ENCODE peak calls at places on chromosome 17, in ten cellular contexts. W is ovary, J is neural crest cell, I is bronchial epithelial cell, Z is fibroblast of the aortic adventitia, E is H9, Q is AG10803, N is B cell, Y is progenitor cell of endocrine pancreas, U is prostate gland. H is an unnamed sample.

GRCh38 chr17:72387969-72388368 is 267.1 kb downstream of the SOX9 start:
- DNase-seq in W (no peak), J (no peak), I (no peak), Z (no peak), E (no peak), Q (no peak), N (no peak), Y (no peak), U (no peak), H (no peak)

GRCh38 chr17:48178327-48178726 is 70.8 kb downstream of the SNX11 start:
- DNase-seq in W (no peak), J (no peak), I (no peak), Z (no peak), E (no peak), Q (no peak), N (no peak), Y (no peak), U (no peak), H (no peak)

GRCh38 chr17:17120716-17121115 is 78.5 kb downstream of the MPRIP start:
- DNase-seq in W (no peak), J (no peak), I (no peak), Z (peak), E (no peak), Q (peak), N (no peak), Y (no peak), U (no peak), H (no peak)

GRCh38 chr17:61723183-61723582 is 132.2 kb upstream of the NACA2 start:
- DNase-seq in W (no peak), J (no peak), I (no peak), Z (no peak), E (no peak), Q (no peak), N (no peak), Y (no peak), U (no peak), H (no peak)

GRCh38 chr17:64178011-64178825 is 48.3 kb upstream of the ERN1 start:
- DNase-seq in W (no peak), J (no peak), I (no peak), Z (no peak), E (no peak), Q (peak), N (no peak), Y (no peak), U (no peak), H (no peak)

GRCh38 chr17:72725432-72726068 is 366.9 kb downstream of the SLC39A11 start:
- DNase-seq in W (peak), J (peak), I (peak), Z (peak), E (peak), Q (peak), N (no peak), Y (peak), U (peak), H (peak)

GRCh38 chr17:37476431-37477130 is 13.1 kb upstream of the DUSP14 start:
- DNase-seq in W (no peak), J (no peak), I (peak), Z (peak), E (no peak), Q (peak), N (no peak), Y (no peak), U (peak), H (peak)

GRCh38 chr17:63984651-63985386 is 12.1 kb upstream of the SCN4A start:
- DNase-seq in W (no peak), J (no peak), I (peak), Z (peak), E (no peak), Q (peak), N (peak), Y (no peak), U (no peak), H (peak)

GRCh38 chr17:36934144-36934758 is 3.0 kb upstream of the LHX1 start:
- DNase-seq in W (no peak), J (no peak), I (no peak), Z (no peak), E (peak), Q (no peak), N (no peak), Y (no peak), U (no peak), H (no peak)

GRCh38 chr17:67248291-67248690 is 3.3 kb upstream of the HELZ start:
- DNase-seq in W (no peak), J (no peak), I (peak), Z (no peak), E (no peak), Q (no peak), N (no peak), Y (no peak), U (no peak), H (no peak)

GRCh38 chr17:42304187-42305030 is 16.1 kb downstream of the STAT5A start:
- DNase-seq in W (no peak), J (no peak), I (no peak), Z (no peak), E (no peak), Q (no peak), N (no peak), Y (no peak), U (no peak), H (no peak)

GRCh38 chr17:248337-249235 is 67.1 kb upstream of the DOC2B start:
- DNase-seq in W (peak), J (no peak), I (no peak), Z (no peak), E (no peak), Q (no peak), N (no peak), Y (no peak), U (no peak), H (no peak)

GRCh38 chr17:6413073-6413472 is 21.8 kb downstream of the AIPL1 start:
- DNase-seq in W (no peak), J (no peak), I (peak), Z (peak), E (no peak), Q (peak), N (no peak), Y (no peak), U (no peak), H (peak)

GRCh38 chr17:38604479-38605229 is 1.1 kb downstream of the SRCIN1 start:
- DNase-seq in W (no peak), J (peak), I (no peak), Z (no peak), E (peak), Q (no peak), N (no peak), Y (no peak), U (no peak), H (no peak)
- TF ChIP-seq CTCF in W (no peak), J (peak), I (no peak), Z (no peak), E (peak), Q (no peak), N (no peak), Y (peak), U (no peak), H (peak)

GRCh38 chr17:55303008-55303493 is 38.3 kb downstream of the HLF start:
- DNase-seq in W (no peak), J (no peak), I (no peak), Z (no peak), E (no peak), Q (no peak), N (no peak), Y (no peak), U (no peak), H (no peak)

GRCh38 chr17:55302407-55302787 is 37.6 kb downstream of the HLF start:
- DNase-seq in W (no peak), J (no peak), I (no peak), Z (no peak), E (no peak), Q (no peak), N (no peak), Y (no peak), U (no peak), H (no peak)

GRCh38 chr17:55304171-55304859 is 39.6 kb downstream of the HLF start:
- DNase-seq in W (no peak), J (no peak), I (no peak), Z (no peak), E (no peak), Q (no peak), N (no peak), Y (no peak), U (no peak), H (peak)

GRCh38 chr17:55305321-55306087 is 40.7 kb downstream of the HLF start:
- DNase-seq in W (no peak), J (no peak), I (no peak), Z (no peak), E (no peak), Q (no peak), N (no peak), Y (no peak), U (no peak), H (no peak)

DNA sequence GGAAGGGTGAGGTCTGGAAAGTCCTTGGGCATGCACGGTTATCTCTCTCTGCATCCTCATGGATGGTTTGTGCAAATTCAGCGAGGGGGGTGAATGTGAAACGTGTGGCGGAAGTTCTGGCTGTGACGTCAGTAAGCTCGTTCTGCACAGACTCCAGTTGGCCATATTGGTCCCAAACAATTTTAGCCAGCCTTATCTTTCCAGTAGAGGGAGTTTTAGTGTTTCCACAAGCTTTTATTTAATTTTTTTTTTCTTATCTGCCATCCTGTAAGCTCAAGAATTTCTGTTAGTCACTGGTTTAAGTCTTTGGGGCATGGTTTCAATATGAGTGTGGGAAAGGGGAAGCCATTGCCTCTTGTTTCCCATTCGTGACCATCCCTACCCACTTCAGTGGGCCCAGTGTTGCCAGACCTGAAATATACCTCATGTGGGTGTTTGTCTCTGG is 39.0 kb downstream of the HLF start:
- DNase-seq in W (no peak), J (no peak), I (peak), Z (peak), E (no peak), Q (peak), N (no peak), Y (no peak), U (no peak), H (peak)
- TF ChIP-seq CTCF in W (no peak), J (no peak), I (no peak), Z (peak), E (no peak), Q (peak), N (no peak), Y (no peak), U (no peak), H (peak)

GRCh38 chr17:28896884-28897768 is at the start of gene FLOT2:
- DNase-seq in W (peak), J (peak), I (peak), Z (peak), E (peak), Q (peak), N (peak), Y (peak), U (peak), H (peak)
- TF ChIP-seq CTCF in W (peak), J (peak), I (peak), Z (peak), E (peak), Q (peak), N (peak), Y (peak), U (no peak), H (peak)

DNA sequence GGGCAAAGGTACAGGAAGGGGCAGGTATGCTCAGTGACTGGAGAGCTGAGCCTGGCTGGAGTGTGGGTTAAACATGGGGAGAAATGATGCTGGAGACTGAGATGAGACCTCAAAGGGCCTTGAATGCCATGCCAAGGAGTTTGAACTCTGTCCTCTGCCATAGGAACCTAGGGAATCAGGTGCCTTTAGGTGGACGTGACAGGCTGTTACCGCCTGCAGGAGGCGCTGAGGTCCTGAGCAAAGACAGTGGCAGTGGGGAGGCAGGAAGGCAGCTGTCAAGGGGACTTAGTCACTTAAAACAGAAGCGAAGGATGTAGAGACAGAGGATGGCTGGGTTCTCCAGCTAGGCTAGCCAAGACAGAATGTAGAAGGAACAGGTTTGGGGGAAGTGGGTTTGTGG is 9.1 kb downstream of the PSMB3 start:
- DNase-seq in W (no peak), J (peak), I (peak), Z (no peak), E (peak), Q (peak), N (no peak), Y (no peak), U (no peak), H (peak)
- TF ChIP-seq CTCF in W (no peak), J (peak), I (peak), Z (peak), E (peak), Q (peak), N (no peak), Y (peak), U (peak), H (peak)

DNA sequence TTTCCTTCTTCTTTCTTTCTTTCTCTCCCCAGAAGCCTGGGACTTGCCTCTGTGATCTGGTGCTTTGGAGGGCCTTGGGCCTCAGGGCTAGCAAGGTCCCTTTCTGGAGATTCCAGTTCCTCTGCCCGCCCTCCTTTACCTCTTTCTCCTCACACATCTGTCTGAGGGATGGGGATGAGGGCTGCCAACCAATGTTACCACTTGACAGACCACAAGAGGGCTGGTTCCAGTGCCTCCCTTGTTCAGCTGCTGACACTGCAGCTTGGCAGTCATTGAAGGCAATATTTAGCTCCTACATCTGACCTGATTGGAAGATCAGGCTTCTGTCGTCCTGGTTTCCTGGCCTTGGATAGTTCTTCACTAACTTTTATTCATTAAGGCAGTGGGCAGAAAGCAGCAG is 3.6 kb upstream of the ZNF652 start:
- DNase-seq in W (no peak), J (no peak), I (no peak), Z (no peak), E (peak), Q (peak), N (no peak), Y (no peak), U (no peak), H (peak)
- TF ChIP-seq CTCF in W (no peak), J (peak), I (peak), Z (peak), E (peak), Q (peak), N (no peak), Y (peak), U (no peak), H (peak)

GRCh38 chr17:43790311-43790940 is 10.2 kb downstream of the CFAP97D1 start:
- DNase-seq in W (no peak), J (no peak), I (peak), Z (no peak), E (peak), Q (no peak), N (no peak), Y (no peak), U (peak), H (peak)
- TF ChIP-seq CTCF in W (no peak), J (no peak), I (peak), Z (peak), E (peak), Q (no peak), N (no peak), Y (no peak), U (peak), H (peak)

GRCh38 chr17:3843935-3844516 is 2.0 kb downstream of the NCBP3 start:
- DNase-seq in W (no peak), J (no peak), I (peak), Z (peak), E (peak), Q (peak), N (peak), Y (no peak), U (no peak), H (peak)
- TF ChIP-seq CTCF in W (no peak), J (peak), I (peak), Z (peak), E (peak), Q (peak), N (peak), Y (peak), U (peak), H (peak)